ENCODE peak calls at places on chromosomes 13 and 19, in ten cellular contexts. One of them, this sample, is unnamed.

GRCh38 chr19:48826606-48827020 is 9.7 kb downstream of the HSD17B14 start:
- DNase-seq in right lobe of liver: peak; percentile 94
- DNase-seq in stomach: peak; percentile 62
- DNase-seq in A549: peak; percentile 56
- DNase-seq in suprapubic skin: no peak
- DNase-seq in heart left ventricle: no peak
- DNase-seq in H54: no peak
- DNase-seq in H1: no peak
- DNase-seq in lower leg skin: no peak
- DNase-seq in ovary: no peak
- DNase-seq in this sample: no peak

GRCh38 chr13:113309481-113309880 is 12.4 kb downstream of the LAMP1 start:
- DNase-seq in right lobe of liver: no peak
- DNase-seq in stomach: no peak
- DNase-seq in A549: no peak
- DNase-seq in suprapubic skin: no peak
- DNase-seq in heart left ventricle: no peak
- DNase-seq in H54: no peak
- DNase-seq in H1: no peak
- DNase-seq in lower leg skin: no peak
- DNase-seq in ovary: no peak
- DNase-seq in this sample: no peak

GRCh38 chr19:11111771-11112144 is 22.5 kb downstream of the LDLR start:
- DNase-seq in right lobe of liver: no peak
- DNase-seq in stomach: no peak
- DNase-seq in A549: no peak
- DNase-seq in suprapubic skin: no peak
- DNase-seq in heart left ventricle: no peak
- DNase-seq in H54: no peak
- DNase-seq in H1: no peak
- DNase-seq in lower leg skin: no peak
- DNase-seq in ovary: no peak
- DNase-seq in this sample: no peak

GRCh38 chr19:19656451-19657396 is 6.8 kb downstream of the ATP13A1 start:
- DNase-seq in right lobe of liver: no peak
- DNase-seq in stomach: no peak
- DNase-seq in A549: no peak
- DNase-seq in suprapubic skin: no peak
- DNase-seq in heart left ventricle: no peak
- DNase-seq in H54: peak; percentile 1
- DNase-seq in H1: no peak
- DNase-seq in lower leg skin: no peak
- DNase-seq in ovary: no peak
- DNase-seq in this sample: no peak

GRCh38 chr13:85312071-85312470 is 487.1 kb downstream of the SLITRK6 start:
- DNase-seq in right lobe of liver: no peak
- DNase-seq in stomach: no peak
- DNase-seq in A549: no peak
- DNase-seq in suprapubic skin: no peak
- DNase-seq in heart left ventricle: no peak
- DNase-seq in H54: no peak
- DNase-seq in H1: no peak
- DNase-seq in lower leg skin: no peak
- DNase-seq in ovary: no peak
- DNase-seq in this sample: peak; percentile 16

GRCh38 chr19:32164384-32164992 is 180.9 kb upstream of the ZNF507 start:
- DNase-seq in right lobe of liver: no peak
- DNase-seq in stomach: no peak
- DNase-seq in A549: no peak
- DNase-seq in suprapubic skin: no peak
- DNase-seq in heart left ventricle: no peak
- DNase-seq in H54: no peak
- DNase-seq in H1: no peak
- DNase-seq in lower leg skin: no peak
- DNase-seq in ovary: no peak
- DNase-seq in this sample: no peak

GRCh38 chr13:23212621-23213020 is 31.8 kb downstream of the SGCG start:
- DNase-seq in right lobe of liver: no peak
- DNase-seq in stomach: no peak
- DNase-seq in A549: no peak
- DNase-seq in suprapubic skin: no peak
- DNase-seq in heart left ventricle: no peak
- DNase-seq in H54: no peak
- DNase-seq in H1: no peak
- DNase-seq in lower leg skin: no peak
- DNase-seq in ovary: no peak
- DNase-seq in this sample: no peak

GRCh38 chr19:17719730-17720486 is 628 bp downstream of the MAP1S start:
- DNase-seq in right lobe of liver: no peak
- DNase-seq in stomach: peak; percentile 73
- DNase-seq in A549: no peak
- DNase-seq in suprapubic skin: no peak
- DNase-seq in heart left ventricle: peak; percentile 64
- DNase-seq in H54: no peak
- DNase-seq in H1: no peak
- DNase-seq in lower leg skin: no peak
- DNase-seq in ovary: no peak
- DNase-seq in this sample: peak; percentile 35

GRCh38 chr19:12648088-12648487 is 18.5 kb downstream of the MAN2B1 start:
- DNase-seq in right lobe of liver: no peak
- DNase-seq in stomach: no peak
- DNase-seq in A549: no peak
- DNase-seq in suprapubic skin: no peak
- DNase-seq in heart left ventricle: no peak
- DNase-seq in H54: no peak
- DNase-seq in H1: no peak
- DNase-seq in lower leg skin: no peak
- DNase-seq in ovary: peak; percentile 30
- DNase-seq in this sample: no peak

GRCh38 chr13:35600137-35600536 is 123.6 kb upstream of the MAB21L1 start:
- DNase-seq in right lobe of liver: no peak
- DNase-seq in stomach: no peak
- DNase-seq in A549: no peak
- DNase-seq in suprapubic skin: no peak
- DNase-seq in heart left ventricle: no peak
- DNase-seq in H54: no peak
- DNase-seq in H1: no peak
- DNase-seq in lower leg skin: no peak
- DNase-seq in ovary: no peak
- DNase-seq in this sample: no peak

GRCh38 chr19:42115219-42115618 is 17.0 kb downstream of the POU2F2 start:
- DNase-seq in right lobe of liver: no peak
- DNase-seq in stomach: no peak
- DNase-seq in A549: no peak
- DNase-seq in suprapubic skin: no peak
- DNase-seq in heart left ventricle: no peak
- DNase-seq in H54: no peak
- DNase-seq in H1: no peak
- DNase-seq in lower leg skin: no peak
- DNase-seq in ovary: no peak
- DNase-seq in this sample: no peak

GRCh38 chr19:42113641-42114348 is 18.5 kb downstream of the POU2F2 start:
- DNase-seq in right lobe of liver: no peak
- DNase-seq in stomach: no peak
- DNase-seq in A549: peak; percentile 88
- DNase-seq in suprapubic skin: no peak
- DNase-seq in heart left ventricle: no peak
- DNase-seq in H54: peak; percentile 99
- DNase-seq in H1: peak; percentile 56
- DNase-seq in lower leg skin: no peak
- DNase-seq in ovary: no peak
- DNase-seq in this sample: no peak

GRCh38 chr19:42115705-42116104 is 16.5 kb downstream of the POU2F2 start:
- DNase-seq in right lobe of liver: no peak
- DNase-seq in stomach: no peak
- DNase-seq in A549: no peak
- DNase-seq in suprapubic skin: no peak
- DNase-seq in heart left ventricle: no peak
- DNase-seq in H54: no peak
- DNase-seq in H1: no peak
- DNase-seq in lower leg skin: no peak
- DNase-seq in ovary: no peak
- DNase-seq in this sample: no peak

GRCh38 chr19:42116308-42117075 is 15.8 kb downstream of the POU2F2 start:
- DNase-seq in right lobe of liver: no peak
- DNase-seq in stomach: no peak
- DNase-seq in A549: no peak
- DNase-seq in suprapubic skin: no peak
- DNase-seq in heart left ventricle: no peak
- DNase-seq in H54: no peak
- DNase-seq in H1: no peak
- DNase-seq in lower leg skin: no peak
- DNase-seq in ovary: no peak
- DNase-seq in this sample: no peak

DNA sequence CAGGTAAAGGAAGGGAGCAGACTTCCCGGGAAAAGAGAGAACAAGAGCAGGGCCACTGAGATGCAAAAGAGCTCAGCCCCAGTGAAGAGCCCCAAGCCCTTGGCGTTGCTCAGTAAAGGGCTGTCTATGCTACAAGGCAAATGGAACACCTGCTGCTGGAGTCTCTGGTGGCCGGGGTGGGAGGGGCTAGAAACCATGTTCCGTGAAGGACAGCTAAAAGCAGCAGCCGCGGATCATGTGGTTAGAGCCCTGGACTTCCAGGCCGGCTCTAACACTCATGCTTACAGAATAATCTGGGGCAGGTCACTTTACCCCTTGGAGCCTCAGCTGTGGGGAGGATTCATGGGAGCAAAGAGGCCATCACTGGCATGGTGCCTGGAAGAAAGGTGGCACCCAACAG is 17.8 kb downstream of the POU2F2 start:
- DNase-seq in right lobe of liver: no peak
- DNase-seq in stomach: no peak
- DNase-seq in A549: no peak
- DNase-seq in suprapubic skin: no peak
- DNase-seq in heart left ventricle: no peak
- DNase-seq in H54: no peak
- DNase-seq in H1: no peak
- DNase-seq in lower leg skin: no peak
- DNase-seq in ovary: no peak
- DNase-seq in this sample: no peak
- TF ChIP-seq POLR2A in right lobe of liver: no peak
- TF ChIP-seq POLR2A in stomach: no peak
- TF ChIP-seq POLR2A in A549: no peak
- TF ChIP-seq POLR2A in suprapubic skin: no peak
- TF ChIP-seq POLR2A in heart left ventricle: no peak
- TF ChIP-seq POLR2A in H54: no peak
- TF ChIP-seq POLR2A in H1: no peak
- TF ChIP-seq POLR2A in lower leg skin: no peak
- TF ChIP-seq POLR2A in ovary: no peak
- TF ChIP-seq POLR2A in this sample: no peak

GRCh38 chr19:1441677-1442438 is 3.7 kb downstream of the RPS15 start:
- DNase-seq in right lobe of liver: no peak
- DNase-seq in stomach: no peak
- DNase-seq in A549: no peak
- DNase-seq in suprapubic skin: no peak
- DNase-seq in heart left ventricle: no peak
- DNase-seq in H54: no peak
- DNase-seq in H1: no peak
- DNase-seq in lower leg skin: no peak
- DNase-seq in ovary: no peak
- DNase-seq in this sample: no peak
- TF ChIP-seq POLR2A in right lobe of liver: no peak
- TF ChIP-seq POLR2A in stomach: no peak
- TF ChIP-seq POLR2A in A549: no peak
- TF ChIP-seq POLR2A in suprapubic skin: no peak
- TF ChIP-seq POLR2A in heart left ventricle: no peak
- TF ChIP-seq POLR2A in H54: no peak
- TF ChIP-seq POLR2A in H1: no peak
- TF ChIP-seq POLR2A in lower leg skin: no peak
- TF ChIP-seq POLR2A in ovary: no peak
- TF ChIP-seq POLR2A in this sample: no peak

DNA sequence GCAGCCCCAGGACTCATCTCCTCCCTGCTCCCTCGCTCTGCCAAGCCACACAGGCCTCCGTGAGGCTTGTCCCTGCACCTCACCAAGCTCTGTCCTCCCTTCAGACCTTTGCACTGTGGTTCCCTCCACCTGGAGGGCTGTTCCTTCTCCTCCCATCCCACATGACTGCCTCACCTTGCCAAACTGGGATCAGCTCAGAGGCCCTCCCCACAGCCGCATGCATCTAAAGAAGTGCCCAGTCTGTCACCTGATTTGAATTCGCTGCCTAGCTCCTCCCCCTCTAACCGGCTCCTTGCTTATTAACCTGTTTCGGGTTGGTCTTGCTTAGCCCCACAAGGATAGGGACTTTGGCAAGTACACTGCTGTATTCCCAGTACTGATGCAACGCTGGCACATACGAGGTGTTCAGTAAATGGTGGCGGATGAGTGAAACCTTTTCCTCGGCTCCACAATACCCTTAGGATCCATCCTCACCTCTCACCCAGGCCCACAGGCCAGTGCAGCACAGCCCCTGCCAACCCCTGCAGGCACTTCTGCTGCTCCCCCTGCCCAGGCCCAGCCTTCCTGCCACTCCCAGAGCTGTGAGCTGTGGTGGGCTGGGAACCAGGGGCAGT is 4.4 kb downstream of the AKT2 start:
- DNase-seq in right lobe of liver: peak; percentile 96
- DNase-seq in stomach: peak; percentile 70
- DNase-seq in A549: no peak
- DNase-seq in suprapubic skin: no peak
- DNase-seq in heart left ventricle: no peak
- DNase-seq in H54: no peak
- DNase-seq in H1: no peak
- DNase-seq in lower leg skin: peak; percentile 68
- DNase-seq in ovary: no peak
- DNase-seq in this sample: no peak
- TF ChIP-seq POLR2A in right lobe of liver: peak; percentile 63
- TF ChIP-seq POLR2A in stomach: no peak
- TF ChIP-seq POLR2A in A549: no peak
- TF ChIP-seq POLR2A in suprapubic skin: no peak
- TF ChIP-seq POLR2A in heart left ventricle: no peak
- TF ChIP-seq POLR2A in H54: no peak
- TF ChIP-seq POLR2A in H1: no peak
- TF ChIP-seq POLR2A in lower leg skin: no peak
- TF ChIP-seq POLR2A in ovary: no peak
- TF ChIP-seq POLR2A in this sample: peak; percentile 13

DNA sequence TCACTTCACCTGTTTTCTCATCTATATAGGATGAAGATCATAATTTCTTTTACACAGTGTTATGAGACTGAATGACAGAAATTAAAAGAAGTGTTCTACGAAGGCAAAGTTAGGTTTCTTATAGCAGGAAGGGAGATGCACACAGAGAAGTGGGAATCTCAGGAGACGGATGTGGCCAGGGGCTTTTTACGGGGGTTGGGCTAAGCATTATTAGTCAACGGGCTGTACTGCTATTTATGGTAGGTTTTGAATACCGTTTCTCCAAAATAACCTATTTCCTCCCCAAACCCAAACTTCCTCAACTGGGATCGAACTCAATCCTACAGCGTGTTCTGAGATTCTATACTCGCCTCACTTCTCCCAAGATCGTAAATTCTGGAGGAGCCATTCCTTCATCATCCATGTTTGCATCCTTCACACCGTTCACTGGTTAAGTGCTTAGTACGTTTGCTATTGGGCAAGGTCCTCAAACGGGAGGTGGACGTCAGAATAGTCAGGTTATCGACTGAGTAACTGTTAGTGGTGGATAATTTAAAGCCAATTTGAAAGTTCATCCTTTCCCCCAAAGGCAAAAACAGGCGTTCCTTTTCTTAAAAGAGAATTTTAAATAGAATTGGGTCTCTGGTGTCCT is 1.2 kb upstream of the TRIM13 start:
- DNase-seq in right lobe of liver: no peak
- DNase-seq in stomach: no peak
- DNase-seq in A549: no peak
- DNase-seq in suprapubic skin: no peak
- DNase-seq in heart left ventricle: no peak
- DNase-seq in H54: no peak
- DNase-seq in H1: no peak
- DNase-seq in lower leg skin: no peak
- DNase-seq in ovary: no peak
- DNase-seq in this sample: peak; percentile 66
- TF ChIP-seq POLR2A in right lobe of liver: no peak
- TF ChIP-seq POLR2A in stomach: no peak
- TF ChIP-seq POLR2A in A549: no peak
- TF ChIP-seq POLR2A in suprapubic skin: no peak
- TF ChIP-seq POLR2A in heart left ventricle: no peak
- TF ChIP-seq POLR2A in H54: no peak
- TF ChIP-seq POLR2A in H1: no peak
- TF ChIP-seq POLR2A in lower leg skin: no peak
- TF ChIP-seq POLR2A in ovary: no peak
- TF ChIP-seq POLR2A in this sample: no peak